ENCODE peak calls at places on chromosomes 5 and 9, in four cellular contexts. P, L, J and M are unnamed samples.

GRCh38 chr9:2116073-2116472 is 100.9 kb downstream of the SMARCA2 start:
- DNase-seq in P (no peak), L (peak), J (no peak), M (no peak)

GRCh38 chr5:100505984-100506670 is 29.0 kb upstream of the FAM174A start:
- DNase-seq in P (no peak), L (peak), J (no peak), M (peak)

GRCh38 chr9:84781431-84781830 is 111.9 kb downstream of the NTRK2 start:
- DNase-seq in P (no peak), L (peak), J (no peak), M (peak)

GRCh38 chr5:10130881-10131280 is 118.8 kb downstream of the ATPSCKMT start:
- DNase-seq in P (no peak), L (no peak), J (no peak), M (no peak)

GRCh38 chr5:54743997-54744788 is 226.6 kb downstream of the SNX18 start:
- DNase-seq in P (peak), L (peak), J (peak), M (peak)

GRCh38 chr5:43664641-43665040 is 61.7 kb downstream of the NNT start:
- DNase-seq in P (no peak), L (no peak), J (no peak), M (peak)

GRCh38 chr5:68110264-68110663 is 105.3 kb upstream of the PIK3R1 start:
- DNase-seq in P (no peak), L (no peak), J (no peak), M (no peak)

GRCh38 chr5:179304466-179304865 is 40.8 kb downstream of the ADAMTS2 start:
- DNase-seq in P (no peak), L (peak), J (no peak), M (peak)

GRCh38 chr5:12147513-12147912 is 243.3 kb upstream of the CTNND2 start:
- DNase-seq in P (no peak), L (no peak), J (no peak), M (no peak)

GRCh38 chr5:180090769-180091546 is 19.4 kb upstream of the RNF130 start:
- DNase-seq in P (no peak), L (peak), J (no peak), M (peak)

GRCh38 chr5:51279983-51280382 is 103.3 kb upstream of the ISL1 start:
- DNase-seq in P (no peak), L (no peak), J (no peak), M (no peak)

GRCh38 chr5:109455598-109456096 is 45.9 kb upstream of the PJA2 start:
- DNase-seq in P (peak), L (peak), J (peak), M (peak)

GRCh38 chr5:146076455-146076854 is 28.9 kb downstream of the PLAC8L1 start:
- DNase-seq in P (no peak), L (no peak), J (no peak), M (no peak)

GRCh38 chr9:101400120-101400519 is 1.5 kb downstream of the ZNF189 start:
- DNase-seq in P (no peak), L (peak), J (no peak), M (peak)

GRCh38 chr5:151923865-151924264 is 786 bp downstream of the GLRA1 start:
- DNase-seq in P (no peak), L (peak), J (no peak), M (no peak)

GRCh38 chr5:6302684-6303083 is 75.7 kb downstream of the MED10 start:
- DNase-seq in P (no peak), L (peak), J (no peak), M (no peak)

GRCh38 chr9:2991292-2991691 is 147.4 kb upstream of the PUM3 start:
- DNase-seq in P (no peak), L (peak), J (no peak), M (peak)

GRCh38 chr5:138955672-138956295 is 80.6 kb upstream of the LRRTM2 start:
- DNase-seq in P (no peak), L (no peak), J (no peak), M (no peak)

GRCh38 chr9:105127863-105128220 is 116.6 kb upstream of the SLC44A1 start:
- DNase-seq in P (peak), L (peak), J (peak), M (no peak)

GRCh38 chr9:114186793-114187289 is 31.5 kb downstream of the COL27A1 start:
- DNase-seq in P (no peak), L (no peak), J (no peak), M (no peak)

GRCh38 chr5:135053278-135053677 is 19.2 kb upstream of the PITX1 start:
- DNase-seq in P (peak), L (no peak), J (peak), M (no peak)

GRCh38 chr5:181100121-181101015 is 30.6 kb downstream of the OR2V1 start:
- DNase-seq in P (peak), L (no peak), J (no peak), M (no peak)

GRCh38 chr9:19286634-19287188 is 56.2 kb downstream of the DENND4C start:
- DNase-seq in P (no peak), L (peak), J (no peak), M (peak)

GRCh38 chr9:21576331-21577189 is 94.4 kb upstream of the IFNE start:
- DNase-seq in P (no peak), L (peak), J (no peak), M (peak)

GRCh38 chr9:97553841-97554240 is 52.4 kb downstream of the TMOD1 start:
- DNase-seq in P (no peak), L (no peak), J (no peak), M (no peak)

GRCh38 chr5:76855961-76856360 is 6.1 kb downstream of the S100Z start:
- DNase-seq in P (peak), L (no peak), J (peak), M (no peak)

GRCh38 chr5:158720316-158720715 is 379.4 kb downstream of the EBF1 start:
- DNase-seq in P (no peak), L (no peak), J (no peak), M (no peak)

GRCh38 chr9:81653240-81653639 is 36.1 kb downstream of the TLE1 start:
- DNase-seq in P (no peak), L (peak), J (no peak), M (peak)

GRCh38 chr5:96509721-96510383 is 76.8 kb upstream of the PCSK1 start:
- DNase-seq in P (no peak), L (peak), J (no peak), M (peak)

GRCh38 chr5:169576181-169576598 is 7.4 kb upstream of the SPDL1 start:
- DNase-seq in P (no peak), L (peak), J (no peak), M (peak)

GRCh38 chr5:177302354-177303110 is 987 bp downstream of the RAB24 start:
- DNase-seq in P (no peak), L (peak), J (no peak), M (peak)

GRCh38 chr9:136665111-136665703 is 2.5 kb downstream of the EGFL7 start:
- DNase-seq in P (no peak), L (no peak), J (no peak), M (no peak)
- TF ChIP-seq CTCF in P (peak), L (peak), J (no peak), M (peak)

GRCh38 chr5:81750308-81751008 is 439 bp downstream of the SSBP2 start:
- DNase-seq in P (peak), L (no peak), J (no peak), M (no peak)

GRCh38 chr5:81748556-81748955 is 2.3 kb downstream of the SSBP2 start:
- DNase-seq in P (no peak), L (peak), J (no peak), M (no peak)

GRCh38 chr5:81751009-81751835 is at the start of gene SSBP2:
- DNase-seq in P (peak), L (peak), J (peak), M (peak)

GRCh38 chr5:81749186-81749561 is 1.7 kb downstream of the SSBP2 start:
- DNase-seq in P (no peak), L (peak), J (no peak), M (peak)

DNA sequence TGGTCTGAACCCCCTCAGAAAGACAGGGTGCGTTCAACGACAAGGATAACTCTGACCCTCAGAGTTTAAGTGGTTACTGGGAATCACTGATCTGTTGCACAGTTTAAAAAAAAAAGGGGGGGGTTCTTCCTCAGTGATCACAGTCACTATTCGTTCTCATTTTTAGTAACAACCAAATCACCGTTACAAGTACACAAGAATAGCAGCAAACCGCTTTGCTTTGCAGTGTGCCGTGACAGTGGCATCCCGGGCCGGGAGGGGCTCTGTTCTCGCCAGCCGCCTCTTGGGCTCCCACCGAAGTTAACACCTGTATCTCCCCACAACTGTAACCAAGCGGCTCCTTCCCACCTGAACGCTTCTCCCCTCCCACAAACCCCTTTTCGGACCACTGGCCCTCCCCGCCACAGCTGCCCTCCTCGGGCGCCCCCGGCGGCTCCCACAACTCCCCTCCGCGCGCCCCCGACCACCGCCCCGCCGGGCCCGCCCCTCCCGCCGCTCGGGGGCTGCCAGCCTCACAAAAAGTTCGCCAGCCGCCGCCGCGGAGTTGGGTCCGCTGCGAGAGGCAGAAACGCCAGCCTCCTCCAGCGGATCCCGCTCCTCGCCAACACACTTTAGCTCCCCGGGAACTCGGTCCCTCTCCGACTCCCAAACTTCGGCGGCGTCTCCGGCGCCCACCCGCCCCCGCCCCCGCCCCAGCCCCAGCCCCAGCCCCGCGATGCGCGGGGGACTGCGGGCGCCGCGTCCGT is 1.2 kb downstream of the SSBP2 start:
- DNase-seq in P (peak), L (peak), J (peak), M (no peak)
- H3K4me3 ChIP-seq in P (peak), L (peak), J (peak), M (peak)

GRCh38 chr9:20552874-20553624 is 69.2 kb downstream of the MLLT3 start:
- DNase-seq in P (peak), L (peak), J (no peak), M (peak)
- TF ChIP-seq CTCF in P (no peak), L (no peak), J (no peak), M (peak)

DNA sequence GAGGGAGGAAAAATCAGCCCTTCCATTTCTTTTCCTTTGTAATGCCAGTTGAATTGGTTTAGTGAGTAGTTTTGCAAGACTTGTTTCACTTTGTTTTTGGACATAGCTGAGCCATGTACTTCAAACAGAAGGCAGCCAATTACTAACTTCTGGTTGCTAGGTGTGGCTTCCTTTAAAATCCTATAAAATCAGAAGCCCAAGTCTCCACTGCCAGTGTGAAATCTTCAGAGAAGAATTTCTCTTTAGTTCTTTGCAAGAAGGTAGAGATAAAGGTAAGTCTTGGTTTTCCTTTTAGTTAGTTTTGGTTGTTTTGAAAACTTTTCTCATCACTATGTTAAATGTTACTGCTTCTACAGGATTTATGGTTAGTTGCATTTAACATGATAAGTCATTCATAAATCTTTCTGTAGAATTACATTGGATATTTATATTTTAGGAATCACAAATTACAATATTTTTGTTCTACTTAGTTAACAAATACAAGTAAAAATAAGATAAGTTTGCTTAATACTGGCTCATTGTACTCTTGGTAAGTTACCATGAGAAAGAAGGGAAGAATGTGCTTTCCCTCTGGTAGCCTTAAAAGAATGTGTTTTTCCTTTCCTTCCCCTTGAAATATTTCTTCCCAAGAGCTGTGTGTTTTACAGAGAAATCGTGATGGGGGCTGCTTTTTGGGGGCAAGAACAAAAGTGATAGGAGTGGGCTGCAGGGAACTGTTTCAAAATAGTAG is at the start of gene ANXA1:
- DNase-seq in P (no peak), L (peak), J (no peak), M (peak)
- H3K4me3 ChIP-seq in P (no peak), L (peak), J (no peak), M (peak)

GRCh38 chr9:115985657-115986056 is 167.9 kb upstream of the PAPPA start:
- DNase-seq in P (no peak), L (no peak), J (no peak), M (no peak)

GRCh38 chr9:115989816-115990215 is 163.8 kb upstream of the PAPPA start:
- DNase-seq in P (no peak), L (peak), J (no peak), M (no peak)

GRCh38 chr9:115983366-115983765 is 170.2 kb upstream of the PAPPA start:
- DNase-seq in P (no peak), L (no peak), J (no peak), M (no peak)

GRCh38 chr9:115988701-115989100 is 164.9 kb upstream of the PAPPA start:
- DNase-seq in P (no peak), L (peak), J (no peak), M (no peak)

GRCh38 chr9:115986508-115986907 is 167.1 kb upstream of the PAPPA start:
- DNase-seq in P (no peak), L (no peak), J (no peak), M (no peak)
- TF ChIP-seq CTCF in P (no peak), L (no peak), J (no peak), M (no peak)